ENCODE peak calls at places on chromosomes 13 and 19, in nine cellular contexts. P is heart right ventricle; R is uterus; S is ovary; F is right lobe of liver; D is psoas muscle; X is stomach; E is CD8-positive, alpha-beta T cell; G is thoracic aorta. U is an unnamed sample.
A peak's percentile ranks its signal among the peaks of the same experiment; 100 is the strongest.

GRCh38 chr13:73876323-73876722 is 257.9 kb downstream of the KLF12 start:
- DNase-seq in P (no peak), R (no peak), S (no peak), F (no peak), D (no peak), X (no peak), E (no peak), G (no peak), U (no peak)

GRCh38 chr19:45128109-45128508 is 32.7 kb downstream of the NKPD1 start:
- DNase-seq in P (no peak), R (no peak), S (no peak), F (no peak), D (no peak), X (no peak), E (no peak), G (no peak), U (no peak)

GRCh38 chr13:78182813-78183212 is 264.2 kb upstream of the EDNRB start:
- DNase-seq in P (no peak), R (no peak), S (no peak), F (no peak), D (no peak), X (no peak), E (no peak), G (no peak), U (no peak)

GRCh38 chr19:44757735-44758505 is 9.4 kb downstream of the BCL3 start:
- DNase-seq in P (peak; percentile 87), R (peak; percentile 81), S (peak; percentile 78), F (peak; percentile 64), D (peak; percentile 87), X (peak; percentile 61), E (no peak), G (no peak), U (no peak)

GRCh38 chr13:86464193-86464592 is 665.0 kb upstream of the SLITRK6 start:
- DNase-seq in P (no peak), R (no peak), S (no peak), F (no peak), D (no peak), X (no peak), E (no peak), G (no peak), U (no peak)

GRCh38 chr19:33063356-33064116 is 1.2 kb downstream of the RHPN2 start:
- DNase-seq in P (no peak), R (peak; percentile 20), S (no peak), F (peak; percentile 52), D (no peak), X (peak; percentile 73), E (no peak), G (no peak), U (no peak)

GRCh38 chr13:93305886-93306285 is 79.3 kb downstream of the GPC6 start:
- DNase-seq in P (no peak), R (no peak), S (no peak), F (no peak), D (no peak), X (no peak), E (no peak), G (no peak), U (no peak)

GRCh38 chr19:12952488-12953455 is 4.3 kb downstream of the GADD45GIP1 start:
- DNase-seq in P (no peak), R (no peak), S (peak; percentile 45), F (no peak), D (no peak), X (no peak), E (no peak), G (peak; percentile 40), U (no peak)

GRCh38 chr13:79413521-79413920 is 7.5 kb upstream of the RBM26 start:
- DNase-seq in P (no peak), R (no peak), S (no peak), F (no peak), D (no peak), X (no peak), E (no peak), G (no peak), U (no peak)

GRCh38 chr13:27200413-27201066 is 28.9 kb upstream of the USP12 start:
- DNase-seq in P (no peak), R (no peak), S (no peak), F (no peak), D (no peak), X (no peak), E (no peak), G (no peak), U (no peak)

GRCh38 chr13:20160346-20161274 is at the start of gene GJA3:
- DNase-seq in P (peak; percentile 66), R (no peak), S (no peak), F (no peak), D (no peak), X (no peak), E (peak; percentile 77), G (no peak), U (no peak)

DNA sequence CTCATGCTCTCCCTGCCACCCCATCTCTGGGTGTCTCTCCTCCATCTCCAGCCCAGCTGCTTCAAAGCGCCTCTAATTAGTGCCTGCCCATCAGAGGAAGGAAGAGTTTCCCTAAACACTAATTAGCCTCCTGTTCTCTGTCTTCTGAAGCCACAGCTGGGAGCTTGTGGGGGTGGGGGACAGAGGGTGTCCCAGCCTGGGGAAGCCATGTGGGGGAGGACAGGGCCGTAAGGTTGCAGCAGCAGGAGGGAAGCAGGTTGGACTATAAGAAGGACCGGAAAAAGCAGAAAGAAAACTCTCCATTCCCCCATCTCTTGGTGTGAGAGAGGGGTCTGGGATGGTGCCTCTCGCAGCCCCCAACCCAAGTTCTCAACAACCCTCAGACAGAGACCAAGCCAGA is 26.2 kb downstream of the SLC8A2 start:
- DNase-seq in P (no peak), R (no peak), S (no peak), F (no peak), D (no peak), X (no peak), E (no peak), G (no peak), U (no peak)
- H3K4me3 ChIP-seq in P (no peak overlapping the region), R (no peak overlapping the region), S (no peak overlapping the region), F (no peak overlapping the region), D (no peak overlapping the region), X (no peak overlapping the region), E (peak overlapping the region; percentile 16), G (no peak overlapping the region), U (no peak overlapping the region)

GRCh38 chr13:63337921-63338320 is 1922.3 kb upstream of the PCDH20 start:
- DNase-seq in P (no peak), R (no peak), S (no peak), F (no peak), D (no peak), X (no peak), E (no peak), G (no peak), U (no peak)
- TF ChIP-seq CTCF in P (no peak), R (no peak), S (no peak), F (no peak), D (no peak), X (no peak), E (no peak), G (no peak), U (no peak)

GRCh38 chr19:35860818-35861639 is 4.3 kb downstream of the KIRREL2 start:
- DNase-seq in P (no peak), R (no peak), S (no peak), F (no peak), D (no peak), X (peak; percentile 48), E (no peak), G (no peak), U (no peak)

GRCh38 chr19:35860436-35860817 is 3.7 kb downstream of the KIRREL2 start:
- DNase-seq in P (no peak), R (no peak), S (no peak), F (no peak), D (no peak), X (no peak), E (no peak), G (no peak), U (no peak)

GRCh38 chr19:35861640-35862160 is 5.0 kb downstream of the KIRREL2 start:
- DNase-seq in P (no peak), R (no peak), S (no peak), F (no peak), D (no peak), X (no peak), E (no peak), G (no peak), U (no peak)

GRCh38 chr19:35862528-35862927 is 5.8 kb downstream of the KIRREL2 start:
- DNase-seq in P (no peak), R (no peak), S (no peak), F (no peak), D (no peak), X (no peak), E (no peak), G (no peak), U (no peak)

DNA sequence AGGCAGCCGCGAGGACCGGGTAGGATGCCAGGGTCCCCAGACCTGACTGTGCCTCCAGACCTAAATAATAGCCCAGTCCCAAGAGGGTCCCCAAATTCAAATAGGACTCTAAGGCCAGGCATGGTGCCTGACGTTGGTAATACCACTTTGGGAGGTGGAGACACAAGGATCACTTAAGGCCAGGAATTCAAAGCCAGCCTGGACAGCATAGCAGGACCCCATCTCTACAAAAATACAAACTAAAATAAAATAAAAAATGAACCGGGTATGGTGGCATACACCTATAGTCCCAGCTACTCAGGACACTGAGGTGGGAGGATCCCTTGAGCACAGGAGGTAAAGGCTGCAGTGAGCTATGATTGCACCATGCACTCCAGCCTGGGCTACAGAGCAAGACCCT is 5.4 kb upstream of the APLP1 start:
- DNase-seq in P (no peak), R (no peak), S (no peak), F (no peak), D (no peak), X (no peak), E (no peak), G (no peak), U (no peak)
- H3K27me3 ChIP-seq in P (peaks cover 55% of the 10 kb centered on the region), R (no peaks in the 10 kb centered on the region), S (no peaks in the 10 kb centered on the region), F (no peaks in the 10 kb centered on the region), D (peaks cover 32% of the 10 kb centered on the region), X (peaks cover 88% of the 10 kb centered on the region), E (peaks cover 6% of the 10 kb centered on the region), G (no peaks in the 10 kb centered on the region), U (peaks cover 35% of the 10 kb centered on the region)

GRCh38 chr19:29641597-29641996 is 23.7 kb upstream of the PLEKHF1 start:
- DNase-seq in P (no peak), R (no peak), S (no peak), F (no peak), D (no peak), X (no peak), E (no peak), G (no peak), U (no peak)

GRCh38 chr19:29645491-29645867 is 19.8 kb upstream of the PLEKHF1 start:
- DNase-seq in P (no peak), R (no peak), S (no peak), F (no peak), D (no peak), X (no peak), E (no peak), G (no peak), U (no peak)

GRCh38 chr19:29644179-29644578 is 21.1 kb upstream of the PLEKHF1 start:
- DNase-seq in P (no peak), R (no peak), S (no peak), F (no peak), D (no peak), X (no peak), E (no peak), G (no peak), U (no peak)

GRCh38 chr19:29643361-29643935 is 21.8 kb upstream of the PLEKHF1 start:
- DNase-seq in P (no peak), R (no peak), S (no peak), F (no peak), D (no peak), X (no peak), E (no peak), G (no peak), U (no peak)

DNA sequence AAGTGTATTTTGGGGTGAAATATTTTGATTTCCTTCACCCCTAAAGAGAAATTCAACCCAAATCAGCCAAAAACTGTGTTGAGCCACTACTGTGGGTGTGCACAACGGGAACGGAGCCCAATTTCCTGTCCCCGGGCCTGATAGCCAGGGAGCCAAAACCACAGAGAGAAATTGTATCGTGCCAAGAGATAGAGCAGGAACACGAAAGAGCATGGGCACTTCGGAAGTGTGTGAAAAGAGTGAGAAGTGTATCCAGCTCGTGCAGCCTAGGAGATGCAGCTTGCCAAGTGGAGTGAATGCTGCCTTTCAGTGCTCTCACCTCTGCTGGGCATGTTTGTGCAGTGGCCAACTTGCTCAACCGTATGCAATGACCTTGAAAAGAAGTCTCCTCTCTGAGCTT is 19.4 kb upstream of the PLEKHF1 start:
- DNase-seq in P (peak; percentile 64), R (peak; percentile 47), S (peak; percentile 46), F (peak; percentile 71), D (peak; percentile 58), X (peak; percentile 77), E (no peak), G (no peak), U (no peak)
- H3K4me3 ChIP-seq in P (no peak overlapping the region), R (no peak overlapping the region), S (no peak overlapping the region), F (no peak overlapping the region), D (no peak overlapping the region), X (no peak overlapping the region), E (no peak overlapping the region), G (no peak overlapping the region), U (no peak overlapping the region)